ENCODE peak calls at places on chromosome 5, in six cellular contexts. H is stimulated activated CD8-positive, alpha-beta memory T cell treated with anti-CD3 and anti-CD28 coated beads, Interleukin-15, amount 100 ng/mL, for 24 hours; Q is endothelial cell; B is RWPE1; P is NCI-H2029; D is CD4-positive, alpha-beta T cell. T is an unnamed sample.

GRCh38 chr5:99973779-99974178 is 561.4 kb upstream of the FAM174A start:
- DNase-seq in H (no peak), P (no peak), D (no peak), Q (no peak), B (no peak), T (no peak)

GRCh38 chr5:148791696-148792095 is 34.7 kb upstream of the ADRB2 start:
- DNase-seq in D (no peak), H (no peak), P (no peak), Q (no peak), B (no peak), T (no peak)

GRCh38 chr5:558871-559503 is 34.7 kb upstream of the SLC9A3 start:
- DNase-seq in B (no peak), H (no peak), Q (no peak), P (no peak), D (no peak), T (no peak)

GRCh38 chr5:95843733-95844223 is 21.3 kb upstream of the GLRX start:
- DNase-seq in Q (no peak), D (no peak), P (no peak), B (no peak), H (no peak), T (no peak)

GRCh38 chr5:75049581-75050274 is 2.6 kb downstream of the GCNT4 start:
- DNase-seq in H (no peak), D (peak), Q (peak), P (peak), B (peak), T (peak)

GRCh38 chr5:104241051-104241450 is 678.5 kb upstream of the NUDT12 start:
- DNase-seq in P (no peak), H (no peak), Q (no peak), B (no peak), D (no peak), T (no peak)

GRCh38 chr5:129945031-129945430 is 40.8 kb downstream of the CHSY3 start:
- DNase-seq in P (no peak), Q (no peak), H (no peak), B (peak), D (no peak), T (no peak)

GRCh38 chr5:59123595-59124561 is 541.0 kb downstream of the RAB3C start:
- DNase-seq in D (no peak), H (no peak), B (no peak), Q (no peak), P (no peak), T (no peak)

GRCh38 chr5:55406292-55406691 is 98.5 kb downstream of the MTREX start:
- DNase-seq in P (peak), D (no peak), H (no peak), B (no peak), Q (no peak), T (no peak)

GRCh38 chr5:59174248-59174844 is 591.5 kb downstream of the RAB3C start:
- DNase-seq in H (no peak), P (peak), D (peak), Q (peak), B (peak), T (peak)

GRCh38 chr5:81601912-81602311 is 149.0 kb downstream of the SSBP2 start:
- DNase-seq in P (no peak), D (no peak), Q (no peak), H (no peak), B (no peak), T (no peak)

GRCh38 chr5:2739360-2740050 is 12.0 kb downstream of the IRX2 start:
- DNase-seq in P (no peak), B (peak), Q (peak), H (no peak), D (no peak), T (no peak)

GRCh38 chr5:142915840-142916424 is 145.8 kb downstream of the ARHGAP26 start:
- DNase-seq in D (no peak), H (no peak), B (peak), P (peak), Q (peak), T (peak)